ENCODE peak calls at places on chromosome 19, in eight cellular contexts. W is hepatic stellate cell; X is body of pancreas; N is COR-L47; V is astrocyte of the spinal cord; R is ELR; E is activated CD4-positive, alpha-beta T cell treated with anti-CD3 and anti-CD28 coated beads for 48 hours; D is transverse colon. S is an unnamed sample.

GRCh38 chr19:40578442-40578908 is 1.8 kb downstream of the SHKBP1 start:
- DNase-seq in W (no peak), X (no peak), N (no peak), V (peak; percentile 31), R (peak; percentile 57), E (no peak), D (no peak), S (no peak)

GRCh38 chr19:7500811-7501450 is 12.1 kb upstream of the PEX11G start:
- DNase-seq in W (peak; percentile 57), X (peak; percentile 62), N (peak; percentile 93), V (no peak), R (peak; percentile 55), E (peak; percentile 80), D (peak; percentile 74), S (no peak)

GRCh38 chr19:31515931-31516330 is 166.7 kb upstream of the TSHZ3 start:
- DNase-seq in W (no peak), X (no peak), N (no peak), V (no peak), R (no peak), E (no peak), D (no peak), S (peak; percentile 79)

GRCh38 chr19:39845172-39845571 is 1.0 kb downstream of the FBL start:
- DNase-seq in W (no peak), X (no peak), N (no peak), V (no peak), R (peak; percentile 10), E (no peak), D (no peak), S (no peak)

GRCh38 chr19:22945560-22945959 is 57.4 kb downstream of the ZNF728 start:
- DNase-seq in W (no peak), X (no peak), N (peak; percentile 18), V (peak; percentile 16), R (peak; percentile 13), E (peak; percentile 6), D (no peak), S (no peak)

GRCh38 chr19:17553256-17553655 is 2.2 kb upstream of the COLGALT1 start:
- DNase-seq in W (peak; percentile 69), X (peak; percentile 48), N (no peak), V (peak; percentile 93), R (peak; percentile 75), E (no peak), D (peak; percentile 46), S (no peak)

GRCh38 chr19:45250832-45251451 is at the start of gene MARK4:
- DNase-seq in W (peak; percentile 94), X (peak; percentile 59), N (peak; percentile 34), V (peak; percentile 48), R (peak; percentile 57), E (peak; percentile 57), D (peak; percentile 49), S (no peak)

GRCh38 chr19:18599485-18599884 is 7.1 kb downstream of the CRLF1 start:
- DNase-seq in W (no peak), X (no peak), N (no peak), V (no peak), R (no peak), E (no peak), D (no peak), S (no peak)

GRCh38 chr19:6212403-6213265 is 67.1 kb downstream of the MLLT1 start:
- DNase-seq in W (no peak), X (no peak), N (no peak), V (no peak), R (no peak), E (no peak), D (no peak), S (no peak)

GRCh38 chr19:7534531-7534980 is 961 bp upstream of the PNPLA6 start:
- DNase-seq in W (peak; percentile 96), X (peak; percentile 57), N (peak; percentile 12), V (peak; percentile 81), R (peak; percentile 86), E (peak; percentile 59), D (peak; percentile 61), S (peak; percentile 95)

GRCh38 chr19:35261356-35262100 is 7.2 kb upstream of the USF2 start:
- DNase-seq in W (no peak), X (no peak), N (no peak), V (no peak), R (no peak), E (no peak), D (no peak), S (no peak)

GRCh38 chr19:45670670-45671453 is 2.8 kb downstream of the GIPR start:
- DNase-seq in W (peak; percentile 91), X (peak; percentile 95), N (no peak), V (peak; percentile 48), R (peak; percentile 72), E (peak; percentile 86), D (peak; percentile 94), S (no peak)

GRCh38 chr19:33524024-33524664 is 2.6 kb upstream of the PEPD start:
- DNase-seq in W (no peak), X (no peak), N (no peak), V (no peak), R (no peak), E (no peak), D (peak; percentile 19), S (no peak)

GRCh38 chr19:33796164-33797100 is at the start of gene KCTD15:
- DNase-seq in W (peak; percentile 37), X (peak; percentile 49), N (peak; percentile 63), V (peak; percentile 63), R (peak; percentile 34), E (peak; percentile 59), D (peak; percentile 45), S (no peak)

GRCh38 chr19:14475251-14476073 is at the start of gene PTGER1:
- DNase-seq in W (peak; percentile 76), X (no peak), N (peak; percentile 6), V (peak; percentile 23), R (peak; percentile 62), E (peak; percentile 68), D (no peak), S (no peak)

S was measured in esophagus muscularis mucosa.